ENCODE peak calls at places on chromosomes 3 and 15, in nine cellular contexts. One of them, this sample, is unnamed.

GRCh38 chr15:37181339-37181738 is 81.0 kb upstream of the MEIS2 start:
- DNase-seq in EH: no peak
- DNase-seq in AML-193: no peak
- DNase-seq in NCI-H446 treated with DMSO at 0.1 percent for 48 hours: no peak
- DNase-seq in effector CD4-positive, alpha-beta T cell: no peak
- DNase-seq in cardiac fibroblast: no peak
- DNase-seq in GM23248: no peak
- DNase-seq in GM23338: no peak
- DNase-seq in neural crest cell: no peak
- DNase-seq in this sample: no peak

GRCh38 chr15:80743189-80743833 is 35.9 kb upstream of the CEMIP start:
- DNase-seq in EH: peak
- DNase-seq in GM23338: no peak
- DNase-seq in AML-193: no peak
- DNase-seq in cardiac fibroblast: no peak
- DNase-seq in neural crest cell: no peak
- DNase-seq in effector CD4-positive, alpha-beta T cell: no peak
- DNase-seq in NCI-H446 treated with DMSO at 0.1 percent for 48 hours: no peak
- DNase-seq in GM23248: no peak
- DNase-seq in this sample: peak

GRCh38 chr3:128610671-128611070 is 39.9 kb downstream of the RPN1 start:
- DNase-seq in neural crest cell: no peak
- DNase-seq in AML-193: no peak
- DNase-seq in effector CD4-positive, alpha-beta T cell: no peak
- DNase-seq in cardiac fibroblast: no peak
- DNase-seq in EH: no peak
- DNase-seq in NCI-H446 treated with DMSO at 0.1 percent for 48 hours: no peak
- DNase-seq in GM23248: no peak
- DNase-seq in GM23338: no peak
- DNase-seq in this sample: no peak

GRCh38 chr15:65414841-65415621 is 7.7 kb downstream of the IGDCC4 start:
- DNase-seq in EH: peak
- DNase-seq in AML-193: no peak
- DNase-seq in GM23338: peak
- DNase-seq in neural crest cell: peak
- DNase-seq in effector CD4-positive, alpha-beta T cell: no peak
- DNase-seq in cardiac fibroblast: no peak
- DNase-seq in GM23248: no peak
- DNase-seq in NCI-H446 treated with DMSO at 0.1 percent for 48 hours: peak
- DNase-seq in this sample: peak

GRCh38 chr15:80462836-80463512 is 58.8 kb downstream of the ARNT2 start:
- DNase-seq in EH: no peak
- DNase-seq in effector CD4-positive, alpha-beta T cell: no peak
- DNase-seq in cardiac fibroblast: no peak
- DNase-seq in NCI-H446 treated with DMSO at 0.1 percent for 48 hours: no peak
- DNase-seq in GM23338: no peak
- DNase-seq in neural crest cell: no peak
- DNase-seq in GM23248: no peak
- DNase-seq in AML-193: no peak
- DNase-seq in this sample: no peak

GRCh38 chr15:33194237-33194636 is 277 bp downstream of the FMN1 start:
- DNase-seq in NCI-H446 treated with DMSO at 0.1 percent for 48 hours: no peak
- DNase-seq in GM23338: peak
- DNase-seq in EH: no peak
- DNase-seq in cardiac fibroblast: no peak
- DNase-seq in effector CD4-positive, alpha-beta T cell: no peak
- DNase-seq in GM23248: peak
- DNase-seq in neural crest cell: no peak
- DNase-seq in AML-193: no peak
- DNase-seq in this sample: no peak

GRCh38 chr3:198079771-198080520 is 119.9 kb downstream of the LMLN start:
- DNase-seq in neural crest cell: peak
- DNase-seq in cardiac fibroblast: peak
- DNase-seq in GM23248: peak
- DNase-seq in AML-193: no peak
- DNase-seq in GM23338: peak
- DNase-seq in effector CD4-positive, alpha-beta T cell: no peak
- DNase-seq in EH: peak
- DNase-seq in NCI-H446 treated with DMSO at 0.1 percent for 48 hours: no peak
- DNase-seq in this sample: peak

GRCh38 chr3:56691165-56692000 is 8.3 kb upstream of the TASOR start:
- DNase-seq in cardiac fibroblast: peak
- DNase-seq in neural crest cell: no peak
- DNase-seq in effector CD4-positive, alpha-beta T cell: no peak
- DNase-seq in GM23248: peak
- DNase-seq in AML-193: no peak
- DNase-seq in NCI-H446 treated with DMSO at 0.1 percent for 48 hours: no peak
- DNase-seq in GM23338: no peak
- DNase-seq in EH: no peak
- DNase-seq in this sample: peak

GRCh38 chr3:123447416-123447748 is 1.5 kb downstream of the ADCY5 start:
- DNase-seq in AML-193: no peak
- DNase-seq in cardiac fibroblast: no peak
- DNase-seq in GM23338: no peak
- DNase-seq in effector CD4-positive, alpha-beta T cell: no peak
- DNase-seq in neural crest cell: no peak
- DNase-seq in GM23248: no peak
- DNase-seq in EH: no peak
- DNase-seq in NCI-H446 treated with DMSO at 0.1 percent for 48 hours: no peak
- DNase-seq in this sample: no peak

GRCh38 chr15:46636220-46636619 is 1001.4 kb downstream of the SQOR start:
- DNase-seq in AML-193: no peak
- DNase-seq in NCI-H446 treated with DMSO at 0.1 percent for 48 hours: no peak
- DNase-seq in EH: peak
- DNase-seq in cardiac fibroblast: no peak
- DNase-seq in GM23338: peak
- DNase-seq in GM23248: no peak
- DNase-seq in neural crest cell: no peak
- DNase-seq in effector CD4-positive, alpha-beta T cell: no peak
- DNase-seq in this sample: peak

GRCh38 chr15:98311566-98312188 is 336.7 kb upstream of the IGF1R start:
- DNase-seq in AML-193: peak
- DNase-seq in neural crest cell: peak
- DNase-seq in cardiac fibroblast: peak
- DNase-seq in NCI-H446 treated with DMSO at 0.1 percent for 48 hours: no peak
- DNase-seq in EH: peak
- DNase-seq in effector CD4-positive, alpha-beta T cell: peak
- DNase-seq in GM23248: peak
- DNase-seq in GM23338: peak
- DNase-seq in this sample: peak

GRCh38 chr3:152452318-152452717 is 183.6 kb downstream of the MBNL1 start:
- DNase-seq in effector CD4-positive, alpha-beta T cell: no peak
- DNase-seq in neural crest cell: no peak
- DNase-seq in NCI-H446 treated with DMSO at 0.1 percent for 48 hours: no peak
- DNase-seq in EH: peak
- DNase-seq in cardiac fibroblast: peak
- DNase-seq in AML-193: no peak
- DNase-seq in GM23248: no peak
- DNase-seq in GM23338: no peak
- DNase-seq in this sample: peak

GRCh38 chr15:63672775-63673174 is 75.6 kb downstream of the FBXL22 start:
- DNase-seq in GM23338: no peak
- DNase-seq in cardiac fibroblast: no peak
- DNase-seq in EH: no peak
- DNase-seq in GM23248: no peak
- DNase-seq in neural crest cell: no peak
- DNase-seq in AML-193: no peak
- DNase-seq in NCI-H446 treated with DMSO at 0.1 percent for 48 hours: no peak
- DNase-seq in effector CD4-positive, alpha-beta T cell: no peak
- DNase-seq in this sample: no peak

GRCh38 chr3:19945405-19946290 is 1.2 kb upstream of the RAB5A start:
- DNase-seq in EH: no peak
- DNase-seq in cardiac fibroblast: no peak
- DNase-seq in GM23248: peak
- DNase-seq in AML-193: no peak
- DNase-seq in effector CD4-positive, alpha-beta T cell: no peak
- DNase-seq in neural crest cell: no peak
- DNase-seq in NCI-H446 treated with DMSO at 0.1 percent for 48 hours: no peak
- DNase-seq in GM23338: no peak
- DNase-seq in this sample: no peak

GRCh38 chr3:184155644-184156521 is 706 bp downstream of the DVL3 start:
- DNase-seq in AML-193: no peak
- DNase-seq in NCI-H446 treated with DMSO at 0.1 percent for 48 hours: no peak
- DNase-seq in neural crest cell: peak
- DNase-seq in cardiac fibroblast: peak
- DNase-seq in GM23338: peak
- DNase-seq in GM23248: peak
- DNase-seq in effector CD4-positive, alpha-beta T cell: peak
- DNase-seq in EH: peak
- DNase-seq in this sample: no peak

GRCh38 chr3:78857494-78858111 is 910.2 kb downstream of the ROBO1 start:
- DNase-seq in AML-193: no peak
- DNase-seq in cardiac fibroblast: peak
- DNase-seq in effector CD4-positive, alpha-beta T cell: no peak
- DNase-seq in neural crest cell: no peak
- DNase-seq in GM23248: no peak
- DNase-seq in NCI-H446 treated with DMSO at 0.1 percent for 48 hours: no peak
- DNase-seq in EH: no peak
- DNase-seq in GM23338: no peak
- DNase-seq in this sample: no peak

GRCh38 chr3:141279074-141279945 is 47.7 kb downstream of the PXYLP1 start:
- DNase-seq in NCI-H446 treated with DMSO at 0.1 percent for 48 hours: peak
- DNase-seq in GM23338: peak
- DNase-seq in AML-193: peak
- DNase-seq in neural crest cell: no peak
- DNase-seq in EH: peak
- DNase-seq in GM23248: peak
- DNase-seq in effector CD4-positive, alpha-beta T cell: no peak
- DNase-seq in cardiac fibroblast: peak
- DNase-seq in this sample: peak

GRCh38 chr3:170565495-170565894 is 20.4 kb downstream of the SLC7A14 start:
- DNase-seq in EH: no peak
- DNase-seq in GM23248: no peak
- DNase-seq in AML-193: no peak
- DNase-seq in effector CD4-positive, alpha-beta T cell: no peak
- DNase-seq in NCI-H446 treated with DMSO at 0.1 percent for 48 hours: no peak
- DNase-seq in neural crest cell: no peak
- DNase-seq in cardiac fibroblast: no peak
- DNase-seq in GM23338: no peak
- DNase-seq in this sample: no peak

GRCh38 chr3:64681827-64682226 is 6.0 kb downstream of the ADAMTS9 start:
- DNase-seq in cardiac fibroblast: no peak
- DNase-seq in neural crest cell: no peak
- DNase-seq in effector CD4-positive, alpha-beta T cell: no peak
- DNase-seq in GM23248: no peak
- DNase-seq in EH: no peak
- DNase-seq in NCI-H446 treated with DMSO at 0.1 percent for 48 hours: no peak
- DNase-seq in AML-193: no peak
- DNase-seq in GM23338: peak
- DNase-seq in this sample: no peak